ENCODE peak calls at places on chromosomes 6 and 20, in eight cellular contexts. One of them, this sample, is unnamed.

GRCh38 chr20:44011251-44011940 is 96.7 kb downstream of the TOX2 start:
- DNase-seq in right atrium auricular region: no peak
- DNase-seq in heart left ventricle: no peak
- DNase-seq in lower leg skin: peak; percentile 71
- DNase-seq in cardiac muscle cell: no peak
- DNase-seq in kidney epithelial cell: no peak
- DNase-seq in astrocyte of the spinal cord: no peak
- DNase-seq in hepatocyte: no peak
- DNase-seq in this sample: no peak

GRCh38 chr20:51492167-51493092 is 50.1 kb downstream of the NFATC2 start:
- DNase-seq in right atrium auricular region: peak; percentile 77
- DNase-seq in heart left ventricle: peak; percentile 71
- DNase-seq in lower leg skin: peak; percentile 87
- DNase-seq in cardiac muscle cell: peak; percentile 94
- DNase-seq in kidney epithelial cell: no peak
- DNase-seq in astrocyte of the spinal cord: peak; percentile 37
- DNase-seq in hepatocyte: peak; percentile 42
- DNase-seq in this sample: no peak

GRCh38 chr6:6696867-6697531 is 108.5 kb downstream of the LY86 start:
- DNase-seq in right atrium auricular region: peak; percentile 72
- DNase-seq in heart left ventricle: peak; percentile 64
- DNase-seq in lower leg skin: peak; percentile 91
- DNase-seq in cardiac muscle cell: peak; percentile 88
- DNase-seq in kidney epithelial cell: no peak
- DNase-seq in astrocyte of the spinal cord: peak; percentile 72
- DNase-seq in hepatocyte: peak; percentile 81
- DNase-seq in this sample: peak; percentile 18

GRCh38 chr6:70325009-70325408 is 22.1 kb upstream of the COL9A1 start:
- DNase-seq in right atrium auricular region: no peak
- DNase-seq in heart left ventricle: no peak
- DNase-seq in lower leg skin: no peak
- DNase-seq in cardiac muscle cell: no peak
- DNase-seq in kidney epithelial cell: no peak
- DNase-seq in astrocyte of the spinal cord: no peak
- DNase-seq in hepatocyte: no peak
- DNase-seq in this sample: no peak

GRCh38 chr20:50283922-50284810 is 93.5 kb downstream of the CEBPB start:
- DNase-seq in right atrium auricular region: peak; percentile 76
- DNase-seq in heart left ventricle: no peak
- DNase-seq in lower leg skin: peak; percentile 95
- DNase-seq in cardiac muscle cell: no peak
- DNase-seq in kidney epithelial cell: peak; percentile 57
- DNase-seq in astrocyte of the spinal cord: peak; percentile 43
- DNase-seq in hepatocyte: peak; percentile 47
- DNase-seq in this sample: peak; percentile 68

GRCh38 chr6:52641388-52641787 is 29.5 kb upstream of the TMEM14A start:
- DNase-seq in right atrium auricular region: no peak
- DNase-seq in heart left ventricle: no peak
- DNase-seq in lower leg skin: no peak
- DNase-seq in cardiac muscle cell: no peak
- DNase-seq in kidney epithelial cell: no peak
- DNase-seq in astrocyte of the spinal cord: no peak
- DNase-seq in hepatocyte: no peak
- DNase-seq in this sample: no peak

GRCh38 chr20:33925867-33926266 is 67.8 kb upstream of the RALY start:
- DNase-seq in right atrium auricular region: no peak
- DNase-seq in heart left ventricle: no peak
- DNase-seq in lower leg skin: no peak
- DNase-seq in cardiac muscle cell: no peak
- DNase-seq in kidney epithelial cell: no peak
- DNase-seq in astrocyte of the spinal cord: peak; percentile 16
- DNase-seq in hepatocyte: no peak
- DNase-seq in this sample: no peak

GRCh38 chr20:37901667-37902503 is 1.0 kb upstream of the VSTM2L start:
- DNase-seq in right atrium auricular region: no peak
- DNase-seq in heart left ventricle: no peak
- DNase-seq in lower leg skin: no peak
- DNase-seq in cardiac muscle cell: peak; percentile 75
- DNase-seq in kidney epithelial cell: no peak
- DNase-seq in astrocyte of the spinal cord: peak; percentile 70
- DNase-seq in hepatocyte: peak; percentile 63
- DNase-seq in this sample: peak; percentile 30

GRCh38 chr20:46214831-46215488 is 93.3 kb downstream of the CDH22 start:
- DNase-seq in right atrium auricular region: no peak
- DNase-seq in heart left ventricle: no peak
- DNase-seq in lower leg skin: no peak
- DNase-seq in cardiac muscle cell: no peak
- DNase-seq in kidney epithelial cell: no peak
- DNase-seq in astrocyte of the spinal cord: no peak
- DNase-seq in hepatocyte: no peak
- DNase-seq in this sample: no peak

GRCh38 chr6:133274813-133275212 is 33.7 kb downstream of the EYA4 start:
- DNase-seq in right atrium auricular region: no peak
- DNase-seq in heart left ventricle: no peak
- DNase-seq in lower leg skin: no peak
- DNase-seq in cardiac muscle cell: no peak
- DNase-seq in kidney epithelial cell: no peak
- DNase-seq in astrocyte of the spinal cord: no peak
- DNase-seq in hepatocyte: no peak
- DNase-seq in this sample: no peak

GRCh38 chr20:1619861-1620444 is at the start of gene SIRPB1:
- DNase-seq in right atrium auricular region: no peak
- DNase-seq in heart left ventricle: no peak
- DNase-seq in lower leg skin: no peak
- DNase-seq in cardiac muscle cell: no peak
- DNase-seq in kidney epithelial cell: no peak
- DNase-seq in astrocyte of the spinal cord: no peak
- DNase-seq in hepatocyte: peak; percentile 2
- DNase-seq in this sample: no peak

GRCh38 chr20:2349801-2350200 is 30.9 kb upstream of the TGM6 start:
- DNase-seq in right atrium auricular region: peak; percentile 32
- DNase-seq in heart left ventricle: no peak
- DNase-seq in lower leg skin: peak; percentile 53
- DNase-seq in cardiac muscle cell: no peak
- DNase-seq in kidney epithelial cell: no peak
- DNase-seq in astrocyte of the spinal cord: no peak
- DNase-seq in hepatocyte: no peak
- DNase-seq in this sample: peak; percentile 45

GRCh38 chr20:11403711-11404110 is 514.0 kb upstream of the BTBD3 start:
- DNase-seq in right atrium auricular region: no peak
- DNase-seq in heart left ventricle: no peak
- DNase-seq in lower leg skin: no peak
- DNase-seq in cardiac muscle cell: no peak
- DNase-seq in kidney epithelial cell: no peak
- DNase-seq in astrocyte of the spinal cord: no peak
- DNase-seq in hepatocyte: no peak
- DNase-seq in this sample: no peak

GRCh38 chr6:40585661-40586269 is 1.4 kb downstream of the LRFN2 start:
- DNase-seq in right atrium auricular region: no peak
- DNase-seq in heart left ventricle: no peak
- DNase-seq in lower leg skin: no peak
- DNase-seq in cardiac muscle cell: no peak
- DNase-seq in kidney epithelial cell: no peak
- DNase-seq in astrocyte of the spinal cord: no peak
- DNase-seq in hepatocyte: no peak
- DNase-seq in this sample: no peak

GRCh38 chr6:108168501-108168979 is 2.7 kb downstream of the NR2E1 start:
- DNase-seq in right atrium auricular region: no peak
- DNase-seq in heart left ventricle: no peak
- DNase-seq in lower leg skin: no peak
- DNase-seq in cardiac muscle cell: peak; percentile 81
- DNase-seq in kidney epithelial cell: no peak
- DNase-seq in astrocyte of the spinal cord: peak; percentile 43
- DNase-seq in hepatocyte: peak; percentile 66
- DNase-seq in this sample: no peak

GRCh38 chr6:28693033-28693750 is 167.5 kb downstream of the GPX5 start:
- DNase-seq in right atrium auricular region: no peak
- DNase-seq in heart left ventricle: no peak
- DNase-seq in lower leg skin: no peak
- DNase-seq in cardiac muscle cell: no peak
- DNase-seq in kidney epithelial cell: no peak
- DNase-seq in astrocyte of the spinal cord: no peak
- DNase-seq in hepatocyte: no peak
- DNase-seq in this sample: no peak

GRCh38 chr20:25580711-25581110 is 4.6 kb downstream of the NINL start:
- DNase-seq in right atrium auricular region: no peak
- DNase-seq in heart left ventricle: no peak
- DNase-seq in lower leg skin: peak; percentile 80
- DNase-seq in cardiac muscle cell: no peak
- DNase-seq in kidney epithelial cell: no peak
- DNase-seq in astrocyte of the spinal cord: no peak
- DNase-seq in hepatocyte: no peak
- DNase-seq in this sample: no peak

GRCh38 chr6:28311139-28311823 is 24.7 kb downstream of the ZSCAN31 start:
- DNase-seq in right atrium auricular region: no peak
- DNase-seq in heart left ventricle: no peak
- DNase-seq in lower leg skin: no peak
- DNase-seq in cardiac muscle cell: no peak
- DNase-seq in kidney epithelial cell: no peak
- DNase-seq in astrocyte of the spinal cord: no peak
- DNase-seq in hepatocyte: no peak
- DNase-seq in this sample: no peak

GRCh38 chr6:13661647-13662046 is 46.5 kb downstream of the NOL7 start:
- DNase-seq in right atrium auricular region: no peak
- DNase-seq in heart left ventricle: no peak
- DNase-seq in lower leg skin: no peak
- DNase-seq in cardiac muscle cell: no peak
- DNase-seq in kidney epithelial cell: no peak
- DNase-seq in astrocyte of the spinal cord: no peak
- DNase-seq in hepatocyte: no peak
- DNase-seq in this sample: no peak

GRCh38 chr20:42986143-42986773 is 203.4 kb downstream of the PTPRT start:
- DNase-seq in right atrium auricular region: no peak
- DNase-seq in heart left ventricle: no peak
- DNase-seq in lower leg skin: no peak
- DNase-seq in cardiac muscle cell: no peak
- DNase-seq in kidney epithelial cell: no peak
- DNase-seq in astrocyte of the spinal cord: no peak
- DNase-seq in hepatocyte: no peak
- DNase-seq in this sample: no peak

GRCh38 chr6:150857062-150857905 is 8.2 kb upstream of the MTHFD1L start:
- DNase-seq in right atrium auricular region: no peak
- DNase-seq in heart left ventricle: no peak
- DNase-seq in lower leg skin: no peak
- DNase-seq in cardiac muscle cell: no peak
- DNase-seq in kidney epithelial cell: peak; percentile 86
- DNase-seq in astrocyte of the spinal cord: peak; percentile 99
- DNase-seq in hepatocyte: peak; percentile 69
- DNase-seq in this sample: peak; percentile 96

GRCh38 chr20:31638317-31638716 is 605 bp downstream of the COX4I2 start:
- DNase-seq in right atrium auricular region: no peak
- DNase-seq in heart left ventricle: no peak
- DNase-seq in lower leg skin: no peak
- DNase-seq in cardiac muscle cell: no peak
- DNase-seq in kidney epithelial cell: no peak
- DNase-seq in astrocyte of the spinal cord: no peak
- DNase-seq in hepatocyte: no peak
- DNase-seq in this sample: no peak

GRCh38 chr6:113591896-113592827 is 265.0 kb upstream of the MARCKS start:
- DNase-seq in right atrium auricular region: no peak
- DNase-seq in heart left ventricle: peak; percentile 21
- DNase-seq in lower leg skin: no peak
- DNase-seq in cardiac muscle cell: peak; percentile 78
- DNase-seq in kidney epithelial cell: no peak
- DNase-seq in astrocyte of the spinal cord: peak; percentile 73
- DNase-seq in hepatocyte: peak; percentile 75
- DNase-seq in this sample: no peak

DNA sequence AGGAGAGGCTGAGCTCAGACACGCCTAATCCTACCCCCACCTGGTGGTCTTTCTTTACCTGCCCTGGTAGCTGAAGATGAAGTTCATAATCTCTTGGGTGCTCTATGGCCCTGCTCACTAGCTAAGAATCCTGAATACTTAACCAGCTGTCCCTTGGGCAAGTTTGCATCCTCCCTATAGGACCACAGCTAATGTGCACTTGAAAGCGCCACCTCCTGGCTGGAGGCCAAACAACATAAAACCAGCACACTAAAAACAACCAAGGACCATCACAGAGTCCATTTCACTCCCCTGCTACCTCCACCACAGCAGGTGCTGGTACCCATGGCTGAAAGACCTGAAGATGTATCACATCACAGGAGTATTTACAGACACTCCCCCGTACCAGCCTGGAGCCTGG is 155.5 kb upstream of the SLC24A3 start:
- DNase-seq in right atrium auricular region: no peak
- DNase-seq in heart left ventricle: no peak
- DNase-seq in lower leg skin: no peak
- DNase-seq in cardiac muscle cell: no peak
- DNase-seq in kidney epithelial cell: no peak
- DNase-seq in astrocyte of the spinal cord: no peak
- DNase-seq in hepatocyte: no peak
- DNase-seq in this sample: no peak
- TF ChIP-seq CTCF in right atrium auricular region: no peak
- TF ChIP-seq CTCF in heart left ventricle: no peak
- TF ChIP-seq CTCF in lower leg skin: no peak
- TF ChIP-seq CTCF in cardiac muscle cell: no peak
- TF ChIP-seq CTCF in kidney epithelial cell: no peak
- TF ChIP-seq CTCF in astrocyte of the spinal cord: no peak
- TF ChIP-seq CTCF in hepatocyte: peak; percentile 4
- TF ChIP-seq CTCF in this sample: no peak

GRCh38 chr20:45124365-45124764 is at the start of gene WFDC12:
- DNase-seq in right atrium auricular region: no peak
- DNase-seq in heart left ventricle: no peak
- DNase-seq in lower leg skin: no peak
- DNase-seq in cardiac muscle cell: no peak
- DNase-seq in kidney epithelial cell: no peak
- DNase-seq in astrocyte of the spinal cord: no peak
- DNase-seq in hepatocyte: no peak
- DNase-seq in this sample: no peak
- TF ChIP-seq CTCF in right atrium auricular region: no peak
- TF ChIP-seq CTCF in heart left ventricle: no peak
- TF ChIP-seq CTCF in lower leg skin: no peak
- TF ChIP-seq CTCF in cardiac muscle cell: no peak
- TF ChIP-seq CTCF in kidney epithelial cell: no peak
- TF ChIP-seq CTCF in astrocyte of the spinal cord: no peak
- TF ChIP-seq CTCF in hepatocyte: no peak
- TF ChIP-seq CTCF in this sample: no peak

GRCh38 chr6:102115911-102116310 is 722.4 kb downstream of the GRIK2 start:
- DNase-seq in right atrium auricular region: no peak
- DNase-seq in heart left ventricle: no peak
- DNase-seq in lower leg skin: no peak
- DNase-seq in cardiac muscle cell: no peak
- DNase-seq in kidney epithelial cell: no peak
- DNase-seq in astrocyte of the spinal cord: no peak
- DNase-seq in hepatocyte: no peak
- DNase-seq in this sample: no peak

GRCh38 chr6:102118034-102118433 is 724.5 kb downstream of the GRIK2 start:
- DNase-seq in right atrium auricular region: no peak
- DNase-seq in heart left ventricle: no peak
- DNase-seq in lower leg skin: no peak
- DNase-seq in cardiac muscle cell: no peak
- DNase-seq in kidney epithelial cell: no peak
- DNase-seq in astrocyte of the spinal cord: no peak
- DNase-seq in hepatocyte: no peak
- DNase-seq in this sample: no peak

GRCh38 chr6:102114402-102114801 is 720.9 kb downstream of the GRIK2 start:
- DNase-seq in right atrium auricular region: no peak
- DNase-seq in heart left ventricle: no peak
- DNase-seq in lower leg skin: no peak
- DNase-seq in cardiac muscle cell: peak; percentile 45
- DNase-seq in kidney epithelial cell: no peak
- DNase-seq in astrocyte of the spinal cord: no peak
- DNase-seq in hepatocyte: peak; percentile 18
- DNase-seq in this sample: no peak
- TF ChIP-seq CTCF in right atrium auricular region: no peak
- TF ChIP-seq CTCF in heart left ventricle: no peak
- TF ChIP-seq CTCF in lower leg skin: no peak
- TF ChIP-seq CTCF in cardiac muscle cell: no peak
- TF ChIP-seq CTCF in kidney epithelial cell: peak; percentile 33
- TF ChIP-seq CTCF in astrocyte of the spinal cord: peak; percentile 7
- TF ChIP-seq CTCF in hepatocyte: no peak
- TF ChIP-seq CTCF in this sample: peak; percentile 53

GRCh38 chr6:119539066-119539746 is 189.6 kb upstream of the MAN1A1 start:
- DNase-seq in right atrium auricular region: no peak
- DNase-seq in heart left ventricle: no peak
- DNase-seq in lower leg skin: no peak
- DNase-seq in cardiac muscle cell: no peak
- DNase-seq in kidney epithelial cell: no peak
- DNase-seq in astrocyte of the spinal cord: no peak
- DNase-seq in hepatocyte: no peak
- DNase-seq in this sample: no peak
- TF ChIP-seq CTCF in right atrium auricular region: no peak
- TF ChIP-seq CTCF in heart left ventricle: no peak
- TF ChIP-seq CTCF in lower leg skin: no peak
- TF ChIP-seq CTCF in cardiac muscle cell: no peak
- TF ChIP-seq CTCF in kidney epithelial cell: no peak
- TF ChIP-seq CTCF in astrocyte of the spinal cord: no peak
- TF ChIP-seq CTCF in hepatocyte: peak; percentile 8
- TF ChIP-seq CTCF in this sample: no peak

This sample was measured in HFFc6.